ENCODE peak calls at places on chromosome 12, in eight cellular contexts. A, G, Y, W, S, K, V and B are unnamed samples.

GRCh38 chr12:47722926-47723631 is 2.2 kb downstream of the ENDOU start:
- DNase-seq in A (no peak), G (no peak), Y (no peak), W (no peak), S (no peak), K (no peak), V (no peak), B (no peak)

GRCh38 chr12:15405601-15406000 is 83.3 kb downstream of the PTPRO start:
- DNase-seq in A (no peak), G (no peak), Y (no peak), W (no peak), S (no peak), K (no peak), V (no peak), B (no peak)

GRCh38 chr12:121034906-121035305 is 4.1 kb downstream of the OASL start:
- DNase-seq in A (no peak), G (no peak), Y (no peak), W (no peak), S (no peak), K (no peak), V (no peak), B (no peak)

GRCh38 chr12:118418385-118419057 is 42.2 kb downstream of the SUDS3 start:
- DNase-seq in A (no peak), G (no peak), Y (no peak), W (no peak), S (no peak), K (peak), V (no peak), B (no peak)

GRCh38 chr12:132474237-132474741 is 15.7 kb upstream of the FBRSL1 start:
- DNase-seq in A (no peak), G (no peak), Y (peak), W (no peak), S (no peak), K (no peak), V (no peak), B (peak)

GRCh38 chr12:67415473-67415872 is 146.3 kb downstream of the CAND1 start:
- DNase-seq in A (no peak), G (no peak), Y (no peak), W (no peak), S (no peak), K (peak), V (no peak), B (peak)

GRCh38 chr12:27814851-27815591 is 35.0 kb upstream of the MANSC4 start:
- DNase-seq in A (no peak), G (no peak), Y (no peak), W (no peak), S (no peak), K (no peak), V (no peak), B (peak)

GRCh38 chr12:34346372-34347034 is 324.2 kb downstream of the ALG10 start:
- DNase-seq in A (no peak), G (no peak), Y (no peak), W (no peak), S (no peak), K (no peak), V (no peak), B (no peak)

GRCh38 chr12:115132145-115132544 is 448.2 kb upstream of the TBX3 start:
- DNase-seq in A (no peak), G (no peak), Y (no peak), W (no peak), S (peak), K (no peak), V (no peak), B (no peak)

GRCh38 chr12:68521321-68521839 is 89.3 kb upstream of the RAP1B start:
- DNase-seq in A (no peak), G (no peak), Y (no peak), W (no peak), S (no peak), K (no peak), V (no peak), B (no peak)

GRCh38 chr12:44873898-44874297 is 2.2 kb downstream of the NELL2 start:
- DNase-seq in A (no peak), G (no peak), Y (no peak), W (no peak), S (no peak), K (no peak), V (no peak), B (peak)

GRCh38 chr12:17928708-17929366 is 161.2 kb downstream of the RERGL start:
- DNase-seq in A (no peak), G (no peak), Y (no peak), W (no peak), S (no peak), K (peak), V (no peak), B (peak)

GRCh38 chr12:107277850-107278249 is 184.5 kb upstream of the CRY1 start:
- DNase-seq in A (no peak), G (no peak), Y (no peak), W (no peak), S (no peak), K (no peak), V (no peak), B (no peak)

GRCh38 chr12:45290218-45290609 is 74.3 kb downstream of the ANO6 start:
- DNase-seq in A (no peak), G (no peak), Y (no peak), W (no peak), S (no peak), K (no peak), V (no peak), B (no peak)

GRCh38 chr12:110316861-110317260 is 35.8 kb downstream of the ATP2A2 start:
- DNase-seq in A (no peak), G (no peak), Y (no peak), W (no peak), S (no peak), K (no peak), V (no peak), B (no peak)

GRCh38 chr12:12693111-12693671 is 2.8 kb downstream of the GPR19 start:
- DNase-seq in A (no peak), G (no peak), Y (no peak), W (no peak), S (no peak), K (no peak), V (no peak), B (no peak)

GRCh38 chr12:94242871-94243270 is 94.5 kb downstream of the PLXNC1 start:
- DNase-seq in A (no peak), G (no peak), Y (peak), W (no peak), S (no peak), K (no peak), V (no peak), B (no peak)

GRCh38 chr12:124566181-124567034 is 1.0 kb downstream of the NCOR2 start:
- DNase-seq in A (peak), G (peak), Y (peak), W (peak), S (peak), K (peak), V (peak), B (peak)

GRCh38 chr12:11136075-11136474 is 1.6 kb upstream of the TAS2R30 start:
- DNase-seq in A (no peak), G (no peak), Y (no peak), W (no peak), S (no peak), K (no peak), V (no peak), B (no peak)

GRCh38 chr12:111314949-111315539 is 53.9 kb downstream of the PHETA1 start:
- DNase-seq in A (no peak), G (no peak), Y (no peak), W (no peak), S (no peak), K (no peak), V (no peak), B (no peak)

GRCh38 chr12:475286-475685 is 15.5 kb downstream of the B4GALNT3 start:
- DNase-seq in A (no peak), G (no peak), Y (no peak), W (no peak), S (no peak), K (no peak), V (no peak), B (no peak)

GRCh38 chr12:66851134-66851533 is 172.3 kb upstream of the GRIP1 start:
- DNase-seq in A (no peak), G (no peak), Y (no peak), W (no peak), S (no peak), K (no peak), V (no peak), B (no peak)

GRCh38 chr12:15581006-15581405 is 208.2 kb downstream of the EPS8 start:
- DNase-seq in A (no peak), G (no peak), Y (no peak), W (no peak), S (no peak), K (no peak), V (no peak), B (peak)

GRCh38 chr12:40171501-40171900 is 53.3 kb upstream of the LRRK2 start:
- DNase-seq in A (no peak), G (no peak), Y (no peak), W (no peak), S (no peak), K (no peak), V (no peak), B (no peak)

GRCh38 chr12:103742349-103742784 is 98.7 kb downstream of the NT5DC3 start:
- DNase-seq in A (peak), G (peak), Y (no peak), W (no peak), S (peak), K (no peak), V (peak), B (peak)

GRCh38 chr12:47938093-47938492 is 25.3 kb upstream of the TMEM106C start:
- DNase-seq in A (no peak), G (no peak), Y (no peak), W (no peak), S (no peak), K (no peak), V (no peak), B (no peak)

GRCh38 chr12:88391556-88391955 is 188.7 kb downstream of the KITLG start:
- DNase-seq in A (no peak), G (no peak), Y (no peak), W (no peak), S (no peak), K (no peak), V (no peak), B (no peak)

GRCh38 chr12:46402861-46403731 is 30.5 kb upstream of the SLC38A2 start:
- DNase-seq in A (no peak), G (no peak), Y (no peak), W (no peak), S (no peak), K (peak), V (no peak), B (no peak)

GRCh38 chr12:120687570-120688289 is 781 bp downstream of the MLEC start:
- DNase-seq in A (peak), G (no peak), Y (peak), W (peak), S (no peak), K (no peak), V (no peak), B (peak)

GRCh38 chr12:40946612-40947194 is 241.4 kb upstream of the PDZRN4 start:
- DNase-seq in A (no peak), G (no peak), Y (no peak), W (no peak), S (no peak), K (peak), V (no peak), B (peak)

GRCh38 chr12:26028953-26029740 is 70.7 kb downstream of the RASSF8 start:
- DNase-seq in A (peak), G (no peak), Y (no peak), W (no peak), S (no peak), K (peak), V (peak), B (peak)

GRCh38 chr12:83827860-83828259 is 1084.7 kb downstream of the SLC6A15 start:
- DNase-seq in A (no peak), G (no peak), Y (no peak), W (no peak), S (no peak), K (no peak), V (no peak), B (peak)
- TF ChIP-seq CTCF in A (no peak), G (no peak), Y (no peak), W (no peak), S (no peak), K (no peak), V (no peak), B (peak)

GRCh38 chr12:54523637-54524036 is 25.8 kb upstream of the PDE1B start:
- DNase-seq in A (no peak), G (no peak), Y (no peak), W (no peak), S (no peak), K (no peak), V (no peak), B (no peak)

GRCh38 chr12:54527631-54527929 is 21.8 kb upstream of the PDE1B start:
- DNase-seq in A (no peak), G (no peak), Y (no peak), W (no peak), S (no peak), K (no peak), V (no peak), B (peak)

GRCh38 chr12:54526800-54527630 is 22.4 kb upstream of the PDE1B start:
- DNase-seq in A (peak), G (peak), Y (no peak), W (no peak), S (no peak), K (peak), V (no peak), B (peak)

GRCh38 chr12:54522213-54522612 is 24.7 kb downstream of the NCKAP1L start:
- DNase-seq in A (no peak), G (no peak), Y (no peak), W (no peak), S (no peak), K (no peak), V (no peak), B (no peak)

GRCh38 chr12:54525383-54525782 is 24.0 kb upstream of the PDE1B start:
- DNase-seq in A (no peak), G (no peak), Y (no peak), W (no peak), S (no peak), K (no peak), V (no peak), B (no peak)
- H3K4me3 ChIP-seq in A (no peak), G (no peak), Y (no peak), W (no peak), S (no peak), K (no peak), V (no peak), B (no peak)

DNA sequence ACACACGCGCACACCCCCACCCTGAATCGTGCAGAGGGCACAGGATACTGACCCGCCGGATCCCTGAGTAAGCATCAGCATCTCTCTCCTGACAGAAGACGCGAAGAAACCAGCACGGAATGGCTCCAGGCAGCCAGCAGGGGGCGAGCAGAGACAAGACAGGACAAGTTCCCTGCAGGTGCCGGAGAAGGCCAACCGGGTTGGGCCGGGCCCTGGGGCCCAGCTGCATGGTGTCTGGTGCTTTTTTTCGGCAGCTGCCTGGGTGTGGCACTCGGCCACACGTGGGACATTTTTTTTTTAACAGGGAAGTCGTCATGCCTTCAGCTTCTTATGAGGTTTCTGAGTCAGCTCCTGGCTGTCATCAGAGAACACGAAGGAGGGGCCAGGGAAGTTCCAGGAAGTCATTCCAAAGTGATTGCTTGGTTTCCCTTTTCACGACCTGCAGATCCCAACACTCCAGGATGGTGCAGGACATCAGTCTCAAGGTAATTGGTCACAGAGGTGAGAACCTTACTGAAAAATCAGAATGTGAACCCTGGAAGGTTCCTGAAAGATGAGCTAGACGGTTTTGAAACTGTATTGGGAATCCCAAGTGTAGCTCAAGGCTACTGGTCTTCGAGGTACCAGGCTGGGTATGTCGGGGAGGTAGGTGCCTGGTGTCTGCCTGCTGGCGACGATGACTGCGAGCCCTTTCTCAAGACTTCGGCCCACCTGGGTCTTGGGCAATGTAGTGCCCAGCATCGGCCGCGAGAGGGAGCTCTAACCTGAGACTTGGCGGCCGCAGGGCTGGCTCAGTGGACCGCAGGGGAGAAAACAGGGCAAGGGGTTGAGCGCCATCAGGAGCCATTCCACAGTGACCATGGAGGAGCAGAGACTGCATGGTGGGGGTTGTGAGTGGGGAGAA is 190.8 kb upstream of the PRMT8 start:
- DNase-seq in A (peak), G (peak), Y (peak), W (peak), S (peak), K (peak), V (peak), B (peak)
- TF ChIP-seq POLR2AphosphoS5 in A (peak), G (peak), Y (no peak), W (peak), S (no peak), K (no peak), V (peak), B (no peak)

DNA sequence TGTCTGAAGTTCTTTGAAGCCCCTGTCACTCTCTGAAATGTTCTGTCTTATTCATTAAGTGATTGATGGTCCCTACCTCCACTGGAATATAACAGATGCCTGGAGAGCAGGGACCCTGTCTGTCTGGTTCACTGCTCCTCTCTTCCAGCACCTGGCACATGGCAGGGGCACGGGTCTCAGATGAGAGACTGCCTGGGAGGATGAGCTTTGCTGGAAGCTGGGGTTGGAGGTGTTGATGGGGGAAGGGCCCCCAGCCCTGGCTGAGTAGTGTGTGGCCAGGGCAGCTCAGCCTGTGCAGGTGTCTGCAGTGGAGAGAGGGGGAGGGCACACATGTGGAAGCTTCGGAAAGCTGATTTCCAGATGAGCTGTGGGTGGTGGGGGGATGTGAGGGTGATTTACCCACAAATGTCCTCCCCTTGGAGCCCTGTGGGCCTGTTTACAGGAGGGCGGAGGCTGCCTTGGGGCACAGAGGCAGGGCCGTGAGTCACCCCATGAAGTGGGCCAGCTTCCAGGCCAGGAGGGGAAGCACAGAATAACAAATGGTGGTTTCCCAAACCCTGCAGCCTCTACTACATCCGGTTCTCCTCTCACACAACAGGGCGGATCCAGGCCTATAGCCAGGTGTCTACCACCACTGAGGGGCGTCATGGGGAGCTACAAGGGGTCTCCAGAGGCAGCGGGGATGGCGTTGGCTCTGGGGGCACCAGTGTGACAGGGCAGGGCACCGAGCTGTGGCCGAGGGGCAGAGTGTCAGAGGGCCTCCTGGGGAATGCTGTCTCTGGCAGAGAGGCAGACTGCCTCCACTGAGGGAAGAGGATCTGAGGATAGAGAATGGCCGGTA is 11.0 kb downstream of the KRT7 start:
- DNase-seq in A (peak), G (peak), Y (peak), W (peak), S (peak), K (peak), V (peak), B (no peak)
- TF ChIP-seq CTCF in A (no peak), G (no peak), Y (no peak), W (no peak), S (no peak), K (no peak), V (no peak), B (no peak)

DNA sequence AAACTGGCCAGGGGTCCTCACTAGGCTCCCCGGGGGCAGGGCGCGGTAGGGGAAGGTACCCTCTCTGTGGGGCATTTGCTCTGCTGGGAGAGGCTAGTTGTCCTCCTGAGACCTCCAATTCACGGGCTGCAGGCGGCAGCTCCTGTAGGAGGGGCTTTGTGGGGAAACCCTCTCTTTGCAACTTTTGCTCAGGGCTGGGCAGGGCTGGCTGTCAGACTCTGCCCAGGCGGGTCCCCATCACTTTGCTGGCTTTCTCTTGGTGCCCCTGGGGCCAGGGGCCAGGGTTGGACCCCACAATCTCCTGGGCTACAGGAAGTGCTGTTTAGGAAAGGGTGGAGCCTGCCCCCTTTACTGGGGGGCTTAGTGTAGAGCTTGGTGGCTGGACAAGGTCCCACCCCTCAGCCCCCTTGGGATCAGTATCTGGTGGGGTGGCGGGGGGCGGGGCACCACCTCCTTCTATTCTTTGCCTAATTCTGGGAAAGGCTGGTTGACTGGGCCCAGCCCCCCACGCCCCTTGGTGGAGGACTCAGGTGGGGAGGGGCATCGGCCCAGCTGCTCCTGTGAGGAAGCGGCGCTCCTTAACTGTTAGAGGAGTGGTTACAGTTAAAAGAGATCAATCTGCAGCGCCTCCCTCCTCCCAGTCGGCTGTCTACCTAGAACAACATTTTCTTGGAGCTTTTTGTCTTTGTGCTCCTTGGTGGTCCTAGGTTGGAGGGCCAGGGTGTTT is 918.7 kb downstream of the AACS start:
- DNase-seq in A (no peak), G (no peak), Y (no peak), W (no peak), S (peak), K (no peak), V (peak), B (peak)
- H3K4me3 ChIP-seq in A (peak), G (peak), Y (peak), W (peak), S (peak), K (peak), V (peak), B (peak)

GRCh38 chr12:2833327-2833726 is 1.5 kb downstream of the NRIP2 start:
- DNase-seq in A (no peak), G (no peak), Y (no peak), W (no peak), S (no peak), K (no peak), V (no peak), B (no peak)

GRCh38 chr12:2836004-2836403 is 1.2 kb upstream of the NRIP2 start:
- DNase-seq in A (no peak), G (no peak), Y (no peak), W (no peak), S (no peak), K (no peak), V (no peak), B (no peak)

GRCh38 chr12:2832550-2833127 is 2.2 kb downstream of the NRIP2 start:
- DNase-seq in A (no peak), G (no peak), Y (no peak), W (no peak), S (no peak), K (no peak), V (no peak), B (no peak)

GRCh38 chr12:2834581-2835491 is at the start of gene NRIP2:
- DNase-seq in A (no peak), G (no peak), Y (no peak), W (no peak), S (no peak), K (no peak), V (no peak), B (peak)

DNA sequence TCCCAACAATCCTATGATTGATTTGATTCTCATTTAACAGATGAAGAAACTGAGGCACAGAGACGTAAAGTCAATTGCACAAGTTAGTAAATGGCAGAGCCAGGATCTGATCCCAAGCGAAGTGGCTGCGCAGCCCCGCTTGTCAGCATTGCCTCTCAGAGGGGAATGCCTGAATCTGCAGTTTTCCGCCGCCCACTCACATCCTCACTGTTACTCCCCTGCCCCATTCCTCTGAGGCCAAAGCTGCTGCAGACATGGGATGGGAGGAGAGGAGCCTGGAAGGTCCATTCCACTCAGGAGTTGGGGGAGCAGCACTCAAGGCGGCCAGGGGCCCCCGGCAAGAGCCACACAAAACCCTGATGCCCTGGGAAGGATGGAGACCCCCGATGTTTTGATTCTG is 1.0 kb downstream of the NRIP2 start:
- DNase-seq in A (no peak), G (no peak), Y (no peak), W (no peak), S (no peak), K (no peak), V (no peak), B (no peak)
- TF ChIP-seq POLR2AphosphoS5 in A (no peak), G (no peak), Y (peak), W (no peak), S (no peak), K (no peak), V (no peak), B (no peak)